ENCODE peak calls at places on chromosomes 4 and X, in five cellular contexts. One of them, this sample, is unnamed.

GRCh38 chrX:24646745-24647182 is 383 bp downstream of the PCYT1B start:
- DNase-seq in HepG2: no peak
- DNase-seq in GM12878: no peak
- DNase-seq in K562: no peak
- DNase-seq in A549: no peak
- DNase-seq in this sample: no peak

GRCh38 chrX:20542072-20542471 is 275.4 kb upstream of the RPS6KA3 start:
- DNase-seq in GM12878: no peak
- DNase-seq in HepG2: no peak
- DNase-seq in A549: no peak
- DNase-seq in K562: no peak
- DNase-seq in this sample: no peak

GRCh38 chr4:167956676-167957075 is 135.7 kb upstream of the ANXA10 start:
- DNase-seq in A549: no peak
- DNase-seq in HepG2: no peak
- DNase-seq in K562: no peak
- DNase-seq in GM12878: no peak
- DNase-seq in this sample: no peak

GRCh38 chr4:181897935-181898334 is 345.3 kb upstream of the TENM3 start:
- DNase-seq in GM12878: no peak
- DNase-seq in HepG2: no peak
- DNase-seq in K562: no peak
- DNase-seq in A549: no peak
- DNase-seq in this sample: no peak

GRCh38 chrX:13693341-13693871 is 4.5 kb downstream of the RAB9A start:
- DNase-seq in A549: no peak
- DNase-seq in HepG2: no peak
- DNase-seq in K562: no peak
- DNase-seq in GM12878: no peak
- DNase-seq in this sample: no peak

GRCh38 chrX:45143455-45143854 is 57.2 kb downstream of the DIPK2B start:
- DNase-seq in HepG2: peak; percentile 71
- DNase-seq in A549: no peak
- DNase-seq in K562: no peak
- DNase-seq in GM12878: no peak
- DNase-seq in this sample: no peak

GRCh38 chr4:76904646-76905190 is 6.8 kb upstream of the SOWAHB start:
- DNase-seq in K562: no peak
- DNase-seq in GM12878: no peak
- DNase-seq in A549: no peak
- DNase-seq in HepG2: no peak
- DNase-seq in this sample: no peak

GRCh38 chrX:125322431-125322830 is 2.8 kb downstream of the TEX13C start:
- DNase-seq in GM12878: no peak
- DNase-seq in HepG2: no peak
- DNase-seq in K562: no peak
- DNase-seq in A549: peak; percentile 5
- DNase-seq in this sample: no peak

GRCh38 chr4:16083217-16084191 is at the start of gene PROM1:
- DNase-seq in GM12878: no peak
- DNase-seq in HepG2: peak; percentile 3
- DNase-seq in K562: no peak
- DNase-seq in A549: no peak
- DNase-seq in this sample: no peak

GRCh38 chrX:1593286-1594271 is 2.2 kb downstream of the AKAP17A start:
- DNase-seq in K562: no peak
- DNase-seq in HepG2: no peak
- DNase-seq in GM12878: no peak
- DNase-seq in A549: no peak
- DNase-seq in this sample: no peak

GRCh38 chr4:35970366-35970960 is 273.9 kb downstream of the ARAP2 start:
- DNase-seq in GM12878: no peak
- DNase-seq in A549: no peak
- DNase-seq in HepG2: no peak
- DNase-seq in K562: no peak
- DNase-seq in this sample: no peak

GRCh38 chr4:82044141-82044993 is 329.4 kb downstream of the HNRNPD start:
- DNase-seq in GM12878: no peak
- DNase-seq in HepG2: no peak
- DNase-seq in K562: no peak
- DNase-seq in A549: peak; percentile 18
- DNase-seq in this sample: peak; percentile 84

GRCh38 chr4:141391293-141391692 is 170.6 kb downstream of the ZNF330 start:
- DNase-seq in A549: no peak
- DNase-seq in K562: no peak
- DNase-seq in HepG2: no peak
- DNase-seq in GM12878: no peak
- DNase-seq in this sample: no peak

GRCh38 chrX:10847333-10847732 is 226.9 kb upstream of the MID1 start:
- DNase-seq in K562: no peak
- DNase-seq in A549: no peak
- DNase-seq in HepG2: no peak
- DNase-seq in GM12878: no peak
- DNase-seq in this sample: no peak

GRCh38 chr4:40473578-40474388 is 138.7 kb downstream of the CHRNA9 start:
- DNase-seq in HepG2: peak; percentile 87
- DNase-seq in GM12878: peak; percentile 46
- DNase-seq in K562: no peak
- DNase-seq in A549: peak; percentile 57
- DNase-seq in this sample: no peak

GRCh38 chrX:105618393-105619101 is 203.8 kb upstream of the NRK start:
- DNase-seq in K562: no peak
- DNase-seq in A549: no peak
- DNase-seq in GM12878: no peak
- DNase-seq in HepG2: peak; percentile 2
- DNase-seq in this sample: no peak

GRCh38 chr4:120683902-120684540 is 238.5 kb downstream of the PRDM5 start:
- DNase-seq in K562: no peak
- DNase-seq in A549: no peak
- DNase-seq in GM12878: no peak
- DNase-seq in HepG2: no peak
- DNase-seq in this sample: no peak

GRCh38 chr4:16079046-16079445 is 4.8 kb downstream of the PROM1 start:
- DNase-seq in A549: no peak
- DNase-seq in K562: no peak
- DNase-seq in HepG2: no peak
- DNase-seq in GM12878: peak; percentile 19
- DNase-seq in this sample: no peak

GRCh38 chrX:24676403-24677024 is 17.2 kb upstream of the POLA1 start:
- DNase-seq in A549: peak; percentile 18
- DNase-seq in GM12878: no peak
- DNase-seq in K562: peak; percentile 18
- DNase-seq in HepG2: no peak
- DNase-seq in this sample: no peak

GRCh38 chr4:101022151-101023024 is 324.9 kb downstream of the PPP3CA start:
- DNase-seq in A549: no peak
- DNase-seq in GM12878: no peak
- DNase-seq in HepG2: no peak
- DNase-seq in K562: no peak
- DNase-seq in this sample: no peak

GRCh38 chr4:24262616-24263015 is 321.7 kb downstream of the DHX15 start:
- DNase-seq in GM12878: no peak
- DNase-seq in A549: no peak
- DNase-seq in K562: no peak
- DNase-seq in HepG2: no peak
- DNase-seq in this sample: no peak

GRCh38 chr4:22515145-22515887 is 550 bp downstream of the ADGRA3 start:
- DNase-seq in A549: peak; percentile 74
- DNase-seq in GM12878: no peak
- DNase-seq in K562: peak; percentile 17
- DNase-seq in HepG2: peak; percentile 86
- DNase-seq in this sample: peak; percentile 76

GRCh38 chrX:42079968-42080367 is 156.6 kb upstream of the CASK start:
- DNase-seq in A549: no peak
- DNase-seq in HepG2: no peak
- DNase-seq in GM12878: no peak
- DNase-seq in K562: no peak
- DNase-seq in this sample: no peak

GRCh38 chrX:16445166-16445752 is 204.7 kb upstream of the S100G start:
- DNase-seq in A549: peak; percentile 45
- DNase-seq in K562: peak; percentile 29
- DNase-seq in HepG2: peak; percentile 1
- DNase-seq in GM12878: no peak
- DNase-seq in this sample: no peak

GRCh38 chrX:132031867-132032266 is 8.8 kb downstream of the STK26 start:
- DNase-seq in A549: no peak
- DNase-seq in K562: no peak
- DNase-seq in GM12878: no peak
- DNase-seq in HepG2: no peak
- DNase-seq in this sample: no peak

GRCh38 chr4:5710962-5711478 is at the start of gene EVC:
- DNase-seq in K562: peak; percentile 41
- DNase-seq in GM12878: no peak
- DNase-seq in A549: peak; percentile 70
- DNase-seq in HepG2: peak; percentile 54
- DNase-seq in this sample: peak; percentile 85
- TF ChIP-seq CEBPB in K562: no peak
- TF ChIP-seq CEBPB in GM12878: no peak
- TF ChIP-seq CEBPB in A549: no peak
- TF ChIP-seq CEBPB in HepG2: no peak
- TF ChIP-seq CEBPB in this sample: no peak

DNA sequence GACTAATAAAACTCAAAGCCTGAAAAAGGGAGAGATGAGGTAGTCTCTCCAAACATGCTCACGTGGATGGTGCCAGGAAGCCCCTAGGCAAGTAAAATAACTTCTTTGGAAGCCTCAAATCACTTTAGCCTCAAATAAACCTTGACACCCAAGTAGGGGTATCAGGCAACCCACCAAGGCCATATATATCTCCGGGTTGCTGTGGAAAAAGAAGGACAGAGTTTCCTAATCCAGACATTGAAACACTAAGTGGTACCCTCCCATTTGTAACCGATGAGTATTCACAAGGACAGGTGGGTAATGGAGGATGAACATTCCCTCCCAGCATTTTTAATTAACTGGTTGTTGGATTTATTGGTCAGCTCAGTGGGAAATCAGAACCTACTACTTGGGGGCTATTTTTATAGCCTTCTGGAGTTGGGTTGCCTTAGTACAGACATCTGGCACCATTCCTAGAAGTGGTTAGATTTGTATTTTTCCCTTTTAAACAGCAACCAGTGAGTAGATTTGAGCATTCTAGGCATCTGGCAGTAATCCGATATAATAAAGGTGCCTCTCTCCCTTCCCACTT is 87.7 kb downstream of the GPC3 start:
- DNase-seq in A549: no peak
- DNase-seq in GM12878: no peak
- DNase-seq in K562: no peak
- DNase-seq in HepG2: no peak
- DNase-seq in this sample: no peak
- TF ChIP-seq KDM1A in A549: no peak
- TF ChIP-seq KDM1A in GM12878: no peak
- TF ChIP-seq KDM1A in K562: no peak
- TF ChIP-seq KDM1A in HepG2: no peak
- TF ChIP-seq KDM1A in this sample: no peak

GRCh38 chr4:74056858-74057562 is 18.5 kb upstream of the CXCL3 start:
- DNase-seq in GM12878: no peak
- DNase-seq in HepG2: no peak
- DNase-seq in A549: peak; percentile 71
- DNase-seq in K562: peak; percentile 72
- DNase-seq in this sample: no peak
- TF ChIP-seq CEBPB in GM12878: no peak
- TF ChIP-seq CEBPB in HepG2: no peak
- TF ChIP-seq CEBPB in A549: peak; percentile 72
- TF ChIP-seq CEBPB in K562: peak; percentile 93
- TF ChIP-seq CEBPB in this sample: no peak

DNA sequence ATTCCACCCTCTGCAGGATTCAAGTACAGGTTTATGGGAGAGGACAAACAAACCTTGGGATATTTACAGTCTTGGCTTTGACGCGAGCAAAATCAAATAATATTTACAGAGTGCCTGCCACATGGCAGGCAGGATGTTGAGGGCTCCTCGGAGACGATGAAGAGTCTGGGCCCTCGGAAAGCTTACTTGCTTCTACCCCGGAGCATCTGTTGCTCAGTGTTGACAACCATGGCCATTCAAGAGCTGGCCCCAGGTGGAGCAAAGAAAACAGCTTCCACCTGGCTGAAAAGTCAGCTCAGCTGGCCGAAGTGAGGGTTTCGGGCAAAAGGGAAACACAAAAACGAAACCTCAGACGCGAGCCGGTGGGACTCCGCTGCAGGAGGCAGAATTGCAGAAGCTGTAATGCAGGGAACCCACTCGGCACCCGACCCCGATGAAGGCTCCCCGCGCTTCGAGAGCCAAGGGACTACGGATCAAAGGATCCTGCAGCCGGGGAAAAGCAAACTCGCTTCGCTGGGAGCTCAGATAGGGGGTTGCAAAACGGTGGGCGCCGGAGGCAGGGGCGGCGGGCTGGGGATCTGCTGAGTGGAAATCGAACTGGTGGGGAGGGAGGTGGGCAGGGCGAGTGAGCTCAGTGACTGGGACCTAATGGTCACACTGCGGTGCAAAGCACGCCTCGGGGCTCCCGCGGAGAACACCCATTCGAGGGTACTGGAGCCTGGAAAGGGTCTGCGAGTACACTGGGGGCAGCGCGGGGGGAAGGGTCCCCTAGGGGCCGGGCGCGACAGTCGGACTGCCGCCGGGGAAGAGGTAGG is 777 bp downstream of the ATP8A1 start:
- DNase-seq in K562: no peak
- DNase-seq in A549: no peak
- DNase-seq in HepG2: peak; percentile 1
- DNase-seq in GM12878: no peak
- DNase-seq in this sample: no peak
- TF ChIP-seq KDM1A in K562: no peak
- TF ChIP-seq KDM1A in A549: no peak
- TF ChIP-seq KDM1A in HepG2: no peak
- TF ChIP-seq KDM1A in GM12878: no peak
- TF ChIP-seq KDM1A in this sample: no peak

DNA sequence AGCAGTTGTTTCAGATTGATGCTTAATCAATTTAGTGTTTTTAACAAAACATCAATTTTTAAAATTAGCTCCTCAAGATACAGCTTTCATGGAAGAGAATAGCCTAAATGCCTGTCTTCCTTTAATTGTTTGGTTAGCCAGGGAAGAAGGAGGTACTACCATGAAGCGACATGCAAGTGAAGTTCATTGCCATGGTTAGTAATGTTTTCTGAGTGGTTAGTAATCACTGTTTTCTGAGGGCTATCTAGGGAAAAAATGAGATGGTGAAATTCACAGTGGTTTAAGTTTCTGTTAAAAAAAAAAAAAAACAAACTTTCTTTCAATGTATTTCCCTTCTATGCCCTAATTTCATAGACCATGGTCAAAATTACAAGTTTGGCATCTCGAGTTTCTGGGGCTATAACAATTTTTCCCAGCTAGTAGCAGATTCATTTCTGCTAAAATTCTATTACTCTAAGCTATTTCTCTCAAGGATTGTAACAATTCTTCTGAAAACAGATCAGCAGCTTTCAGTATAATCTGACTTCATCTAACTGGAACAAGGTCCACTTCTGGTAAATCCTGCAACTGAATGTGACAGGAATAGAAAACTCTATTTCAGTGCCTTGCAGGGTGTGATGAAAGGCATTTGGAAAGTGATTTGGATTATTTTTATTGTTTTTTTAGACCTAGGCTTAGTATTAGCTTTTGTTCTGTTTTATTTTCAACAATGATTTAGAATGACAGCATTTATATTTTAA is 157.0 kb downstream of the PCDH18 start:
- DNase-seq in K562: no peak
- DNase-seq in A549: no peak
- DNase-seq in HepG2: no peak
- DNase-seq in GM12878: no peak
- DNase-seq in this sample: no peak
- TF ChIP-seq CEBPB in K562: no peak
- TF ChIP-seq CEBPB in A549: no peak
- TF ChIP-seq CEBPB in HepG2: no peak
- TF ChIP-seq CEBPB in GM12878: no peak
- TF ChIP-seq CEBPB in this sample: no peak